ENCODE peak calls at places on chromosomes 4 and X, in ten cellular contexts. T is kidney epithelial cell; H is CD4-positive, alpha-beta T cell; Z is tibial artery; Y is neuronal stem cell; I is endothelial cell; B is fibroblast of mammary gland; O is HS-27A; P is AG04449; J is Karpas-422. E is an unnamed sample.

GRCh38 chr4:2842667-2843022 is 999 bp upstream of the ADD1 start:
- DNase-seq in T (no peak), H (no peak), Z (no peak), Y (no peak), I (no peak), B (no peak), O (no peak), P (no peak), J (no peak), E (no peak)

GRCh38 chr4:7189475-7190277 is 2.7 kb upstream of the SORCS2 start:
- DNase-seq in T (no peak), H (no peak), Z (peak), Y (no peak), I (no peak), B (no peak), O (no peak), P (no peak), J (peak), E (no peak)

GRCh38 chrX:31240982-31241381 is 169.1 kb upstream of the FTHL17 start:
- DNase-seq in T (no peak), H (no peak), Z (no peak), Y (no peak), I (no peak), B (no peak), O (no peak), P (no peak), J (no peak), E (no peak)

GRCh38 chr4:5141802-5142201 is 90.5 kb downstream of the STK32B start:
- DNase-seq in T (no peak), H (no peak), Z (no peak), Y (no peak), I (no peak), B (no peak), O (no peak), P (no peak), J (no peak), E (no peak)

GRCh38 chr4:25437951-25438350 is 60.9 kb downstream of the ANAPC4 start:
- DNase-seq in T (no peak), H (no peak), Z (peak), Y (no peak), I (no peak), B (no peak), O (no peak), P (no peak), J (no peak), E (no peak)

GRCh38 chr4:177070533-177070932 is 239.1 kb upstream of the NEIL3 start:
- DNase-seq in T (no peak), H (no peak), Z (no peak), Y (no peak), I (no peak), B (peak), O (no peak), P (no peak), J (no peak), E (no peak)

GRCh38 chrX:153490217-153490616 is 4.6 kb upstream of the BGN start:
- DNase-seq in T (no peak), H (no peak), Z (no peak), Y (no peak), I (no peak), B (no peak), O (no peak), P (no peak), J (no peak), E (no peak)

GRCh38 chr4:120331486-120332281 is 265.0 kb upstream of the MAD2L1 start:
- DNase-seq in T (peak), H (no peak), Z (no peak), Y (no peak), I (no peak), B (peak), O (no peak), P (no peak), J (no peak), E (no peak)

GRCh38 chr4:176988226-176988625 is 195.5 kb upstream of the VEGFC start:
- DNase-seq in T (peak), H (no peak), Z (no peak), Y (no peak), I (no peak), B (peak), O (peak), P (peak), J (no peak), E (no peak)

GRCh38 chr4:86032476-86033022 is 327.3 kb downstream of the MAPK10 start:
- DNase-seq in T (no peak), H (no peak), Z (no peak), Y (no peak), I (no peak), B (peak), O (no peak), P (peak), J (no peak), E (no peak)

GRCh38 chr4:36582214-36582613 is 300.8 kb downstream of the DTHD1 start:
- DNase-seq in T (no peak), H (no peak), Z (no peak), Y (no peak), I (no peak), B (no peak), O (no peak), P (no peak), J (no peak), E (no peak)

GRCh38 chr4:103774326-103774725 is 54.5 kb upstream of the TACR3 start:
- DNase-seq in T (no peak), H (no peak), Z (no peak), Y (no peak), I (no peak), B (no peak), O (no peak), P (no peak), J (no peak), E (no peak)

GRCh38 chr4:114603455-114603854 is 4.8 kb downstream of the UGT8 start:
- DNase-seq in T (no peak), H (no peak), Z (no peak), Y (no peak), I (no peak), B (no peak), O (no peak), P (no peak), J (peak), E (no peak)

GRCh38 chr4:8247047-8247930 is 22.3 kb upstream of the HTRA3 start:
- DNase-seq in T (no peak), H (no peak), Z (no peak), Y (no peak), I (no peak), B (peak), O (no peak), P (no peak), J (no peak), E (no peak)

GRCh38 chrX:141952603-141953002 is 48.9 kb downstream of the MAGEC1 start:
- DNase-seq in T (no peak), H (no peak), Z (no peak), Y (no peak), I (no peak), B (no peak), O (no peak), P (no peak), J (no peak), E (no peak)

GRCh38 chr4:88792821-88793220 is 95.2 kb upstream of the NAP1L5 start:
- DNase-seq in T (peak), H (no peak), Z (no peak), Y (no peak), I (no peak), B (peak), O (no peak), P (no peak), J (no peak), E (no peak)

GRCh38 chrX:107675823-107676555 is 47.7 kb downstream of the PRPS1 start:
- DNase-seq in T (no peak), H (no peak), Z (peak), Y (no peak), I (no peak), B (peak), O (no peak), P (no peak), J (peak), E (no peak)

GRCh38 chrX:124211312-124211942 is 121.0 kb upstream of the TEX13D start:
- DNase-seq in T (no peak), H (no peak), Z (no peak), Y (no peak), I (peak), B (peak), O (no peak), P (no peak), J (peak), E (no peak)